ENCODE peak calls at places on chromosomes 6 and 20, in seven cellular contexts. R is HepG2, D is H1, Y is GM12878, T is HEK293T, K is HCT116, C is K562. I is an unnamed sample.

GRCh38 chr6:29584821-29585220 is at the start of gene OR2H2:
- DNase-seq in C (no peak), T (no peak), R (no peak), D (no peak), Y (no peak), K (no peak), I (no peak)

GRCh38 chr20:25198663-25199363 is 3.3 kb downstream of the ENTPD6 start:
- DNase-seq in T (no peak), R (no peak), C (no peak), K (no peak), Y (no peak), D (no peak), I (no peak)

GRCh38 chr6:140051521-140052455 is 677.3 kb upstream of the CITED2 start:
- DNase-seq in R (no peak), C (no peak), K (no peak), T (no peak), D (no peak), Y (no peak), I (no peak)

GRCh38 chr20:51122931-51123658 is 100.2 kb upstream of the KCNG1 start:
- DNase-seq in K (no peak), C (no peak), Y (no peak), D (no peak), R (no peak), T (no peak), I (no peak)

GRCh38 chr20:64038252-64038578 is 2.2 kb downstream of the C20orf204 start:
- DNase-seq in T (no peak), C (no peak), D (no peak), K (peak; percentile 13), Y (no peak), R (no peak), I (no peak)

GRCh38 chr6:56688521-56688920 is 45.8 kb upstream of the DST start:
- DNase-seq in R (no peak), C (no peak), T (no peak), D (no peak), Y (no peak), K (no peak), I (no peak)

GRCh38 chr20:5652626-5653573 is 97.3 kb upstream of the SHLD1 start:
- DNase-seq in K (no peak), Y (no peak), R (no peak), C (no peak), D (no peak), T (no peak), I (no peak)

GRCh38 chr6:45791600-45792168 is 224.0 kb downstream of the CLIC5 start:
- DNase-seq in R (no peak), K (no peak), D (no peak), Y (no peak), T (no peak), C (no peak), I (no peak)

GRCh38 chr6:118659513-118660217 is 8.3 kb upstream of the CEP85L start:
- DNase-seq in K (no peak), Y (no peak), C (no peak), T (no peak), R (no peak), D (no peak), I (no peak)

GRCh38 chr6:159633196-159633595 is 59.8 kb downstream of the SOD2 start:
- DNase-seq in Y (no peak), D (peak; percentile 47), C (peak; percentile 31), K (peak; percentile 37), T (peak; percentile 50), R (peak; percentile 39), I (peak; percentile 32)

GRCh38 chr6:36871686-36872085 is 2.9 kb downstream of the PPIL1 start:
- DNase-seq in D (no peak), K (no peak), Y (no peak), T (no peak), R (no peak), C (no peak), I (no peak)

GRCh38 chr6:134317471-134318131 is at the start of gene SGK1:
- DNase-seq in C (no peak), T (peak; percentile 62), R (no peak), K (no peak), D (peak; percentile 66), Y (no peak), I (peak; percentile 62)

GRCh38 chr20:2521369-2522305 is 12.9 kb upstream of the ZNF343 start:
- DNase-seq in T (peak; percentile 59), R (peak; percentile 45), D (peak; percentile 78), K (peak; percentile 39), C (peak; percentile 34), Y (no peak), I (peak; percentile 64)
- TF ChIP-seq SP1 in T (no peak), R (no peak), D (no peak), K (no peak), C (no peak), Y (no peak), I (no peak)

DNA sequence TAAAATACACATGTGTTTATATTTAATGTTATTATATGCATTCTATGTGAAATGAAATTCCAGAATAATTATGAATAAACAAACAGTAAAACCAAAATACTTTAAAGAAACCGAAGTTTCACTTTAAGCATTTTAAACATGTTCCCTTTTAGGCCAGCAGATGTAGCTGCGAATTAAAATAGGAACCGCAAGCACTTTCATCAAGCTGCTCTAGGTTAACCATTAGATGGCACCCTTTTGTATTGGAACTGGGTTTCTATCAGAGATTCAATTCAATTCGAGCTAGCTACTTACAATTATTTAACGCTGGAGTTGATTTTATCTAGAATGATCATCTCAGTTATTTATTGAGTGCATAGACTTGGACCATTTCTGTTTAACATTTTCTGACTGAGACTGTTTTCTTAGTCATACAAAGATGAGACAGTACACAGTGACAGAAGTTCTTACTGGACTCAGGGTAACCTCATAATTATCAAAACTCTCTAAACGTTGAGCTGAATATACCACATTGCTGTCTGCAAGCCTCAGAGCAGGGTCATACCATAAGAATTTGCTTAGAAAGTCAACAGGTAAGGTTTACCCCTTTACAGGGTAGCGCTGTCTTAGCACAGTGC is 8.5 kb downstream of the TMEM242 start:
- DNase-seq in C (peak; percentile 35), D (no peak), T (peak; percentile 68), R (peak; percentile 76), K (peak; percentile 58), Y (peak; percentile 42), I (no peak)
- TF ChIP-seq SP1 in C (no peak), D (no peak), T (no peak), R (no peak), K (peak; percentile 33), Y (no peak), I (no peak)

DNA sequence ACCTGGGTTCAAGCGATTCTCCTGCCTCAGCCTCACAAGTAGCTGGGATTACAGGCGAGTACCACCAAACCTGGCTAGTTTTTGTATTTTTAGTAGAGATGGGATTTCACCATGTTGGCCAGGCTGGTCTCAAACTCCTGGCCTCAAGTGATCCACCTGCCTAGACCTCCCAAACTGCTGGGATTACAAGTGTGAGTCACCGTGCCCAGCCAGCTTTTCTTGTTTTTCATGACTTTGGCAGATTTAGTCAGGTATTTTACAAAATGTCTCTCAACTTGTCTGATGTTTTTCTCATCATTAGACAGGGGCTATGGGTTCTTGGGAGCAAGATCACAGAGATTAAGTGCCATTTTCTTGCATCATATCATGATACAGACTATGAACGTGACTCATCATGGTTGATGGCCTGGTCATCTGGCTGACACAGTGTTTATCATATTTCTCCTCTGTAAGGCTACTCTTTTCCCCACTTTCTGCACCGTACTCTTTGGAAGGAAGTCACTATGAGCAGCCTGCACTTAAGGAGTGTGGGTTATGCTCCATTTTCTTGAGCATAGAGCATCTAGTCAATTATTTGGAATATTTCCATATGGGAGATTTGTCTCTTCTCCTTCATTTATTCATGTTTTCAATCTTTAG is 67.8 kb downstream of the RNF182 start:
- DNase-seq in T (no peak), R (no peak), K (peak; percentile 41), D (no peak), C (peak; percentile 76), Y (no peak), I (no peak)
- TF ChIP-seq SP1 in T (no peak), R (no peak), K (no peak), D (no peak), C (peak; percentile 52), Y (no peak), I (no peak)

DNA sequence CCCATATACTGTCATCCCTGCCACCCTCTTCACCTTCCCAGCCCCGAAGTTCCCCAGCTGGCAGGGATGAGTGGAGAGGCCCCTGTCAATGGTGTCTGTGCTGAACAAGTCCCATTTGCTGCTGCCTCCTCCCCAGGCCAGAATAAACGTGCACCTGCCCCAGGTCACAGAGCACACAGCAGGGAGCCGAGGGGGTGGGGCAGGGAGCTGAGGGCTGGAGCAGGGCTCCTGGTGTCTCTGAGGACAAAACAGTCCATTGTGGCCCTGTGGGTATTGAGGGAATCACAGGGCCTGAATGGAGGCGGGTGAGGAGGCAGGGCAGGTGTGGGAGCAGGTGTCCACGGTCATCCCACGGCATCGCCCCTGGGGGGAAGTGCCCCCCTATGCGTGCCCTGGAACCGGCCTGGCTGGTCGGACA is 55.8 kb downstream of the SNAI1 start:
- DNase-seq in D (no peak), T (no peak), C (no peak), K (no peak), Y (no peak), R (peak; percentile 77), I (peak; percentile 46)
- TF ChIP-seq SP1 in D (no peak), T (no peak), C (no peak), K (no peak), Y (no peak), R (no peak), I (no peak)

DNA sequence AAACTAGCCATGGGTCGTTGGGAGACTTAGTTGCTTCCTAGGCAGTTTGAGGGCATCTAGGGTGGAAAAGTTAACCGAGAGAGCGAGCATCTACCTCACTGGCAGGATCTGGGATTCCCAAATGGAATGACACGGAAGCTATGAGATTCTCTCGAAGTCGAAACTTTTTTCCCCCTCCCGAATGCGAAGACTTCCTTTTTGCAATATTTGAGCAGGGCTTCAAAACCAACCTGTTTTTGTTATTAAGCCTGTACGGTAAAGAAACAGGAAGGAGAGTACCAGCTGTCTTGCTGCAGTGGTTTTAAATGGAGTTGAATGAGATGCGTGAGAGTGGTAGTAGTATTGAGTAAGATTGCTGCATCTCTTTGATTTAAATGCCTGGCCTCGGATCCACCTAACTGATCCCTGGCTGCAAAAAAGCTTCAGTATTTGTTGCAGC is 1.1 kb downstream of the NCOA3 start:
- DNase-seq in T (no peak), Y (no peak), R (peak; percentile 52), C (no peak), K (no peak), D (no peak), I (no peak)
- TF ChIP-seq SP1 in T (no peak), Y (no peak), R (no peak), C (no peak), K (no peak), D (no peak), I (no peak)

DNA sequence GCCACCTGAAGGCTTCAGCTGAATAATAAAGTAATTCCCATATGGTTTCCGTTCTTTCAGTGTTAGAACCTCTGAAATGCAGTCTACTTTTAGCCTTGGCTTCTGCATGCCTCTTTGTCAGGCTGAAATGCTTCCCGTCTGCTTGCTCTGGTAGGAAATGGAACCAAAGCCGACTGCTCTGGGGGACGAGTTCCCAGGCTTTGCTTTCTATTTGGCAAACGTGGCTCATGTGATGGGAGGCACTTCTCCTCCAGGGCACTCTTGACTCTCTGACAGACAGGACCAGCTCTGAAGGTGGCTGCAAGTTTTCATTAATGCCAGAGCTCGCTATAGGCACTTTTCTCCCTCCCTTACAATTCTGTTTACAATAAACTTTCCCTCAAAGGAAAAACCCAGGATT is 225.2 kb downstream of the PRL start:
- DNase-seq in K (no peak), C (no peak), R (no peak), D (no peak), Y (no peak), T (no peak), I (peak; percentile 29)
- TF ChIP-seq SP1 in K (no peak), C (no peak), R (no peak), D (no peak), Y (no peak), T (no peak), I (no peak)

GRCh38 chr6:18019539-18020534 is 32.4 kb upstream of the KIF13A start:
- DNase-seq in R (no peak), T (no peak), D (no peak), Y (no peak), K (no peak), C (no peak), I (no peak)
- TF ChIP-seq SP1 in R (no peak), T (no peak), D (no peak), Y (no peak), K (no peak), C (no peak), I (no peak)